ENCODE peak calls at places on chromosome 3, in six cellular contexts. One of them, this sample, is unnamed.

GRCh38 chr3:126679318-126679751 is 24.4 kb upstream of the TXNRD3 start:
- DNase-seq in HCT116: peak; percentile 68
- DNase-seq in K562: peak; percentile 71
- DNase-seq in H1: peak; percentile 79
- DNase-seq in IMR-90: peak; percentile 62
- DNase-seq in HepG2: peak; percentile 59
- DNase-seq in this sample: peak; percentile 76

GRCh38 chr3:69250014-69250413 is 127.6 kb upstream of the LMOD3 start:
- DNase-seq in K562: peak; percentile 5
- DNase-seq in HepG2: no peak
- DNase-seq in HCT116: no peak
- DNase-seq in IMR-90: no peak
- DNase-seq in H1: no peak
- DNase-seq in this sample: no peak

GRCh38 chr3:23612296-23612891 is 193.4 kb upstream of the UBE2E1 start:
- DNase-seq in HepG2: no peak
- DNase-seq in HCT116: no peak
- DNase-seq in K562: no peak
- DNase-seq in IMR-90: peak; percentile 89
- DNase-seq in H1: no peak
- DNase-seq in this sample: peak; percentile 50

GRCh38 chr3:129286081-129286480 is 7.4 kb downstream of the HMCES start:
- DNase-seq in HepG2: no peak
- DNase-seq in IMR-90: no peak
- DNase-seq in H1: no peak
- DNase-seq in HCT116: no peak
- DNase-seq in K562: no peak
- DNase-seq in this sample: no peak

GRCh38 chr3:52887166-52887565 is 10.2 kb downstream of the STIMATE start:
- DNase-seq in HCT116: no peak
- DNase-seq in H1: no peak
- DNase-seq in K562: no peak
- DNase-seq in IMR-90: no peak
- DNase-seq in HepG2: no peak
- DNase-seq in this sample: no peak

GRCh38 chr3:71103430-71103881 is 480.1 kb downstream of the FOXP1 start:
- DNase-seq in IMR-90: peak; percentile 62
- DNase-seq in HepG2: peak; percentile 40
- DNase-seq in H1: no peak
- DNase-seq in K562: no peak
- DNase-seq in HCT116: no peak
- DNase-seq in this sample: peak; percentile 94

GRCh38 chr3:41464858-41465257 is 265.6 kb downstream of the CTNNB1 start:
- DNase-seq in HCT116: no peak
- DNase-seq in IMR-90: no peak
- DNase-seq in K562: no peak
- DNase-seq in HepG2: no peak
- DNase-seq in H1: no peak
- DNase-seq in this sample: no peak

GRCh38 chr3:45631486-45631885 is 36.9 kb downstream of the LIMD1 start:
- DNase-seq in K562: no peak
- DNase-seq in HCT116: no peak
- DNase-seq in HepG2: no peak
- DNase-seq in H1: no peak
- DNase-seq in IMR-90: no peak
- DNase-seq in this sample: peak; percentile 81

GRCh38 chr3:99881121-99881524 is 63.5 kb downstream of the CMSS1 start:
- DNase-seq in IMR-90: no peak
- DNase-seq in HCT116: no peak
- DNase-seq in K562: no peak
- DNase-seq in H1: no peak
- DNase-seq in HepG2: no peak
- DNase-seq in this sample: peak; percentile 76

GRCh38 chr3:183551930-183552329 is 3.6 kb downstream of the KLHL6 start:
- DNase-seq in HCT116: no peak
- DNase-seq in HepG2: no peak
- DNase-seq in K562: no peak
- DNase-seq in IMR-90: no peak
- DNase-seq in H1: no peak
- DNase-seq in this sample: no peak

GRCh38 chr3:139774570-139775302 is 97.0 kb upstream of the NMNAT3 start:
- DNase-seq in H1: no peak
- DNase-seq in IMR-90: no peak
- DNase-seq in HepG2: no peak
- DNase-seq in K562: no peak
- DNase-seq in HCT116: no peak
- DNase-seq in this sample: no peak

GRCh38 chr3:133574260-133574881 is 885 bp downstream of the CDV3 start:
- DNase-seq in IMR-90: peak; percentile 80
- DNase-seq in HCT116: no peak
- DNase-seq in H1: no peak
- DNase-seq in HepG2: peak; percentile 44
- DNase-seq in K562: peak; percentile 61
- DNase-seq in this sample: peak; percentile 75

GRCh38 chr3:124759666-124760401 is 29.6 kb downstream of the UMPS start:
- DNase-seq in IMR-90: peak; percentile 22
- DNase-seq in HCT116: no peak
- DNase-seq in H1: no peak
- DNase-seq in HepG2: no peak
- DNase-seq in K562: no peak
- DNase-seq in this sample: no peak

GRCh38 chr3:137746808-137747207 is 17.3 kb upstream of the SOX14 start:
- DNase-seq in HCT116: no peak
- DNase-seq in IMR-90: no peak
- DNase-seq in HepG2: no peak
- DNase-seq in H1: no peak
- DNase-seq in K562: no peak
- DNase-seq in this sample: no peak

GRCh38 chr3:143769663-143770062 is 78.6 kb downstream of the SLC9A9 start:
- DNase-seq in HepG2: no peak
- DNase-seq in IMR-90: peak; percentile 57
- DNase-seq in H1: no peak
- DNase-seq in HCT116: no peak
- DNase-seq in K562: no peak
- DNase-seq in this sample: no peak

GRCh38 chr3:82796765-82797164 is 1035.3 kb upstream of the GBE1 start:
- DNase-seq in H1: no peak
- DNase-seq in HCT116: no peak
- DNase-seq in K562: no peak
- DNase-seq in HepG2: no peak
- DNase-seq in IMR-90: no peak
- DNase-seq in this sample: no peak

GRCh38 chr3:123552095-123552714 is 32.6 kb downstream of the HACD2 start:
- DNase-seq in HepG2: peak; percentile 4
- DNase-seq in H1: no peak
- DNase-seq in IMR-90: peak; percentile 25
- DNase-seq in HCT116: no peak
- DNase-seq in K562: peak; percentile 11
- DNase-seq in this sample: peak; percentile 45

GRCh38 chr3:23241256-23241655 is 38.1 kb downstream of the UBE2E2 start:
- DNase-seq in K562: no peak
- DNase-seq in HepG2: no peak
- DNase-seq in IMR-90: no peak
- DNase-seq in H1: no peak
- DNase-seq in HCT116: no peak
- DNase-seq in this sample: no peak

GRCh38 chr3:81245505-81245904 is 515.9 kb downstream of the GBE1 start:
- DNase-seq in HCT116: no peak
- DNase-seq in H1: no peak
- DNase-seq in IMR-90: no peak
- DNase-seq in HepG2: no peak
- DNase-seq in K562: no peak
- DNase-seq in this sample: no peak

GRCh38 chr3:13301295-13301987 is 118.7 kb downstream of the NUP210 start:
- DNase-seq in HepG2: peak; percentile 65
- DNase-seq in IMR-90: peak; percentile 68
- DNase-seq in H1: peak; percentile 74
- DNase-seq in K562: peak; percentile 51
- DNase-seq in HCT116: peak; percentile 12
- DNase-seq in this sample: no peak

GRCh38 chr3:30035935-30036567 is 570.4 kb upstream of the TGFBR2 start:
- DNase-seq in HepG2: no peak
- DNase-seq in IMR-90: no peak
- DNase-seq in K562: no peak
- DNase-seq in HCT116: no peak
- DNase-seq in H1: no peak
- DNase-seq in this sample: no peak

GRCh38 chr3:13391308-13391707 is 28.8 kb downstream of the NUP210 start:
- DNase-seq in HCT116: no peak
- DNase-seq in HepG2: no peak
- DNase-seq in K562: peak; percentile 56
- DNase-seq in IMR-90: no peak
- DNase-seq in H1: no peak
- DNase-seq in this sample: no peak

GRCh38 chr3:184320099-184320445 is 5.7 kb downstream of the EIF4G1 start:
- DNase-seq in HCT116: peak; percentile 83
- DNase-seq in HepG2: peak; percentile 34
- DNase-seq in IMR-90: peak; percentile 97
- DNase-seq in H1: no peak
- DNase-seq in K562: peak; percentile 49
- DNase-seq in this sample: peak; percentile 94

GRCh38 chr3:87069963-87070362 is 79.0 kb upstream of the VGLL3 start:
- DNase-seq in HCT116: no peak
- DNase-seq in H1: no peak
- DNase-seq in IMR-90: no peak
- DNase-seq in HepG2: no peak
- DNase-seq in K562: no peak
- DNase-seq in this sample: no peak

GRCh38 chr3:159734681-159735080 is 254.0 kb upstream of the IL12A start:
- DNase-seq in K562: no peak
- DNase-seq in HepG2: no peak
- DNase-seq in IMR-90: no peak
- DNase-seq in HCT116: no peak
- DNase-seq in H1: no peak
- DNase-seq in this sample: peak; percentile 23

DNA sequence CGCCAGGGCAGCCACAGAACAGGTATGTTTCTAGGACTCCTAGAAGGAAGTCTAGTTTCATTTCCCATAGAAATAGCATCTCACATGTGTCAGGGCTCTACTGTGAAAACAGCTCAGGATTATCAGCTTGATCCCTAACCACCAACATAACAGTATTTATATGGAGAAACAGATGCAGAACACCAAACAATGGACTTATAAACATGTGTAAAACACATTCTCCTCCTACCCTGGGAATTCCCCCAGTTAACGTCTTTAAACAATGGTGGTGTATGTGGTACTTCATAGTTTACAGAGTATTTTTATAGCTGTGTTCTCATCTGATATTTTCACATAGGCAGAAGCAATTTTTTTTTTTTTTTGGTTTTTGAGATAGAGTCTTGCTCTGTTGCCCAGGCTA is 9.7 kb downstream of the TNFSF10 start:
- DNase-seq in K562: no peak
- DNase-seq in IMR-90: peak; percentile 79
- DNase-seq in H1: no peak
- DNase-seq in HepG2: no peak
- DNase-seq in HCT116: no peak
- DNase-seq in this sample: peak; percentile 80
- H3K4me3 ChIP-seq in K562: no peak overlapping the region
- H3K4me3 ChIP-seq in IMR-90: no peak overlapping the region
- H3K4me3 ChIP-seq in H1: no peak overlapping the region
- H3K4me3 ChIP-seq in HepG2: no peak overlapping the region
- H3K4me3 ChIP-seq in HCT116: no peak overlapping the region
- H3K4me3 ChIP-seq in this sample: no peak overlapping the region

GRCh38 chr3:152833089-152833488 is 1.8 kb upstream of the P2RY1 start:
- DNase-seq in HCT116: no peak
- DNase-seq in H1: no peak
- DNase-seq in K562: no peak
- DNase-seq in HepG2: no peak
- DNase-seq in IMR-90: no peak
- DNase-seq in this sample: no peak

GRCh38 chr3:152834354-152835310 is at the start of gene P2RY1:
- DNase-seq in K562: peak; percentile 83
- DNase-seq in IMR-90: peak; percentile 17
- DNase-seq in H1: peak; percentile 69
- DNase-seq in HepG2: no peak
- DNase-seq in HCT116: peak; percentile 40
- DNase-seq in this sample: peak; percentile 59

GRCh38 chr3:152836269-152836668 is 1.3 kb downstream of the P2RY1 start:
- DNase-seq in HepG2: no peak
- DNase-seq in HCT116: no peak
- DNase-seq in IMR-90: no peak
- DNase-seq in H1: no peak
- DNase-seq in K562: no peak
- DNase-seq in this sample: no peak

GRCh38 chr3:152832046-152832445 is 2.9 kb upstream of the P2RY1 start:
- DNase-seq in IMR-90: no peak
- DNase-seq in HepG2: no peak
- DNase-seq in HCT116: no peak
- DNase-seq in H1: no peak
- DNase-seq in K562: no peak
- DNase-seq in this sample: no peak

DNA sequence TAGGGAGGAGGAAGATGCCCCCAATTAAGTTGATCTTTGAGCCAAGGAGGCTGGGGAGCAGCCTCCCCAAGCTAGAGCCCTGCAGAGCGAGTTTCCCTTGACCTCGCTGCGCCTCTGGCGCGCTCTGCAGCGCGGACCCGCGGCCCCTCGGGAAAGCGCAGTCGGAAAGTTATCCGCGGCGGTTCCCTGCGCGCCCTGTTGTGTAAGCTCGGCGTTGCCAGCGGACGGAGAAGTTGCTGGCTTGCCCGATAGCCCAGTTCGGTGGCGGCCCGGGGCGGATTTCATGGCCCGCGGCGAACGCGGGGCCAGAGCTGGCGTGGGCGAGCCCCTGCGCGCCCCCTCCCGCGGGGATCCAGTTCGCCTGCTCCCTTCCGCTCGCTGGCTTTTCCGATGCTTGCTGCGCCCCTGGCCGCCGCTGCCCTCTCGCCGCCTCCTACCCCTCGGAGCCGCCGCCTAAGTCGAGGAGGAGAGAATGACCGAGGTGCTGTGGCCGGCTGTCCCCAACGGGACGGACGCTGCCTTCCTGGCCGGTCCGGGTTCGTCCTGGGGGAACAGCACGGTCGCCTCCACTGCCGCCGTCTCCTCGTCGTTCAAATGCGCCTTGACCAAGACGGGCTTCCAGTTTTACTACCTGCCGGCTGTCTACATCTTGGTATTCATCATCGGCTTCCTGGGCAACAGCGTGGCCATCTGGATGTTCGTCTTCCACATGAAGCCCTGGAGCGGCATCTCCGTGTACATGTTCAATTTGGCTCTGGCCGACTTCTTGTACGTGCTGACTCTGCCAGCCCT is 576 bp downstream of the P2RY1 start:
- DNase-seq in HepG2: no peak
- DNase-seq in H1: no peak
- DNase-seq in IMR-90: peak; percentile 4
- DNase-seq in HCT116: no peak
- DNase-seq in K562: peak; percentile 52
- DNase-seq in this sample: peak; percentile 55
- TF ChIP-seq POLR2A in HepG2: no peak
- TF ChIP-seq POLR2A in H1: peak; percentile 11
- TF ChIP-seq POLR2A in IMR-90: no peak
- TF ChIP-seq POLR2A in HCT116: no peak
- TF ChIP-seq POLR2A in K562: no peak
- TF ChIP-seq POLR2A in this sample: no peak

GRCh38 chr3:16056210-16056607 is 118.3 kb upstream of the GALNT15 start:
- DNase-seq in IMR-90: no peak
- DNase-seq in HepG2: no peak
- DNase-seq in HCT116: no peak
- DNase-seq in H1: no peak
- DNase-seq in K562: no peak
- DNase-seq in this sample: peak; percentile 35
- H2AFZ ChIP-seq in IMR-90: no peak overlapping the region
- H2AFZ ChIP-seq in HepG2: no peak overlapping the region
- H2AFZ ChIP-seq in HCT116: no peak overlapping the region
- H2AFZ ChIP-seq in H1: no peak overlapping the region
- H2AFZ ChIP-seq in K562: no peak overlapping the region
- H2AFZ ChIP-seq in this sample: peak overlapping the region; percentile 87

GRCh38 chr3:17355591-17355990 is 386.8 kb downstream of the TBC1D5 start:
- DNase-seq in H1: no peak
- DNase-seq in IMR-90: no peak
- DNase-seq in HepG2: no peak
- DNase-seq in K562: no peak
- DNase-seq in HCT116: no peak
- DNase-seq in this sample: no peak
- H3K4me3 ChIP-seq in H1: no peak overlapping the region
- H3K4me3 ChIP-seq in IMR-90: no peak overlapping the region
- H3K4me3 ChIP-seq in HepG2: no peak overlapping the region
- H3K4me3 ChIP-seq in K562: no peak overlapping the region
- H3K4me3 ChIP-seq in HCT116: no peak overlapping the region
- H3K4me3 ChIP-seq in this sample: no peak overlapping the region

This sample was measured in endothelial cell of umbilical vein.